ENCODE peak calls at places on chromosomes 11 and 22, in nine cellular contexts. F, X, S, C, P, Q, Y, I and L are unnamed samples.

GRCh38 chr11:17458268-17458667 is 18.4 kb downstream of the ABCC8 start:
- DNase-seq in F (no peak), X (no peak), S (no peak), C (no peak), P (no peak), Q (no peak), Y (no peak), I (no peak), L (no peak)

GRCh38 chr11:68099474-68100405 is 21.4 kb downstream of the CHKA start:
- DNase-seq in F (no peak), X (no peak), S (no peak), C (no peak), P (no peak), Q (no peak), Y (peak), I (no peak), L (no peak)

GRCh38 chr11:8777907-8778767 is 95.5 kb downstream of the RPL27A start:
- DNase-seq in F (no peak), X (no peak), S (no peak), C (no peak), P (no peak), Q (no peak), Y (no peak), I (no peak), L (no peak)

GRCh38 chr11:9956483-9956882 is 292.6 kb downstream of the SWAP70 start:
- DNase-seq in F (no peak), X (no peak), S (no peak), C (no peak), P (no peak), Q (no peak), Y (no peak), I (no peak), L (no peak)

GRCh38 chr11:116527180-116527991 is 245.4 kb downstream of the BUD13 start:
- DNase-seq in F (no peak), X (no peak), S (no peak), C (no peak), P (no peak), Q (no peak), Y (no peak), I (no peak), L (no peak)

GRCh38 chr11:47337229-47337924 is 15.1 kb downstream of the MYBPC3 start:
- DNase-seq in F (no peak), X (no peak), S (no peak), C (no peak), P (no peak), Q (no peak), Y (no peak), I (no peak), L (no peak)

GRCh38 chr11:62689421-62690183 is at the start of gene LRRN4CL:
- DNase-seq in F (no peak), X (no peak), S (peak), C (no peak), P (peak), Q (no peak), Y (no peak), I (no peak), L (no peak)

GRCh38 chr22:36350751-36351594 is 36.8 kb downstream of the MYH9 start:
- DNase-seq in F (no peak), X (no peak), S (no peak), C (no peak), P (peak), Q (no peak), Y (peak), I (no peak), L (no peak)

GRCh38 chr22:25051983-25052710 is 99.6 kb downstream of the KIAA1671 start:
- DNase-seq in F (no peak), X (no peak), S (no peak), C (no peak), P (no peak), Q (no peak), Y (no peak), I (no peak), L (no peak)

GRCh38 chr11:119774180-119774763 is 45.3 kb upstream of the NECTIN1 start:
- DNase-seq in F (no peak), X (peak), S (no peak), C (no peak), P (peak), Q (no peak), Y (peak), I (peak), L (no peak)

GRCh38 chr11:13134886-13135285 is 125.8 kb downstream of the RASSF10 start:
- DNase-seq in F (no peak), X (no peak), S (no peak), C (no peak), P (no peak), Q (no peak), Y (no peak), I (no peak), L (no peak)

GRCh38 chr11:5564259-5565019 is 16.1 kb upstream of the OR52H1 start:
- DNase-seq in F (no peak), X (peak), S (no peak), C (no peak), P (peak), Q (no peak), Y (no peak), I (no peak), L (no peak)

GRCh38 chr11:134858783-134859480 is 446.9 kb upstream of the B3GAT1 start:
- DNase-seq in F (no peak), X (no peak), S (no peak), C (no peak), P (no peak), Q (no peak), Y (no peak), I (no peak), L (no peak)

GRCh38 chr22:44335903-44336803 is 23.4 kb upstream of the SHISAL1 start:
- DNase-seq in F (no peak), X (no peak), S (no peak), C (no peak), P (no peak), Q (no peak), Y (no peak), I (peak), L (no peak)

GRCh38 chr11:46906596-46906995 is 11.8 kb downstream of the LRP4 start:
- DNase-seq in F (no peak), X (no peak), S (no peak), C (no peak), P (no peak), Q (no peak), Y (peak), I (peak), L (no peak)

GRCh38 chr11:115924744-115925567 is 420.7 kb upstream of the CADM1 start:
- DNase-seq in F (no peak), X (no peak), S (no peak), C (no peak), P (peak), Q (no peak), Y (no peak), I (no peak), L (no peak)

GRCh38 chr11:118907051-118907748 is 18.5 kb downstream of the BCL9L start:
- DNase-seq in F (peak), X (peak), S (no peak), C (peak), P (peak), Q (no peak), Y (peak), I (peak), L (peak)

GRCh38 chr22:42834177-42834949 is 22.7 kb downstream of the ARFGAP3 start:
- DNase-seq in F (no peak), X (no peak), S (no peak), C (no peak), P (no peak), Q (no peak), Y (no peak), I (no peak), L (no peak)

GRCh38 chr11:123122341-123122740 is 60.4 kb upstream of the HSPA8 start:
- DNase-seq in F (no peak), X (no peak), S (no peak), C (no peak), P (peak), Q (no peak), Y (no peak), I (no peak), L (no peak)

GRCh38 chr22:49660321-49660720 is 167.4 kb downstream of the BRD1 start:
- DNase-seq in F (no peak), X (no peak), S (no peak), C (no peak), P (no peak), Q (no peak), Y (no peak), I (no peak), L (no peak)

GRCh38 chr11:13207665-13208594 is 69.7 kb upstream of the BMAL1 start:
- DNase-seq in F (no peak), X (peak), S (peak), C (peak), P (peak), Q (no peak), Y (peak), I (no peak), L (no peak)

GRCh38 chr11:74311352-74311926 is at the start of gene P4HA3:
- DNase-seq in F (peak), X (peak), S (no peak), C (peak), P (peak), Q (no peak), Y (peak), I (peak), L (no peak)

GRCh38 chr11:39541945-39542351 is 1917.5 kb downstream of the LRRC4C start:
- DNase-seq in F (no peak), X (no peak), S (no peak), C (no peak), P (no peak), Q (no peak), Y (peak), I (no peak), L (no peak)

GRCh38 chr11:33733978-33734377 is 2.2 kb downstream of the CD59 start:
- DNase-seq in F (no peak), X (no peak), S (no peak), C (no peak), P (peak), Q (no peak), Y (peak), I (no peak), L (no peak)

GRCh38 chr11:121555172-121555571 is 102.4 kb upstream of the SORL1-AS1 start:
- DNase-seq in F (no peak), X (no peak), S (no peak), C (no peak), P (no peak), Q (no peak), Y (no peak), I (no peak), L (no peak)

GRCh38 chr11:16773981-16774710 is 35.7 kb downstream of the C11orf58 start:
- DNase-seq in F (no peak), X (no peak), S (no peak), C (no peak), P (no peak), Q (no peak), Y (no peak), I (no peak), L (no peak)

GRCh38 chr11:61611309-61611708 is 30.4 kb upstream of the SYT7 start:
- DNase-seq in F (no peak), X (no peak), S (no peak), C (no peak), P (no peak), Q (no peak), Y (no peak), I (no peak), L (no peak)

GRCh38 chr11:61888043-61888442 is 3.3 kb downstream of the FADS3 start:
- DNase-seq in F (no peak), X (no peak), S (peak), C (no peak), P (peak), Q (no peak), Y (peak), I (no peak), L (no peak)

GRCh38 chr11:17831883-17832282 is 97.3 kb downstream of the KCNC1 start:
- DNase-seq in F (no peak), X (peak), S (no peak), C (no peak), P (no peak), Q (no peak), Y (no peak), I (no peak), L (no peak)